ENCODE peak calls at places on chromosomes 3 and 15, in four cellular contexts. S is Peyer's patch, K is neural progenitor cell, Q is DND-41. X is an unnamed sample. For H3K36me3, the result is how much of the 10 kb centered on the place peaks cover.

GRCh38 chr15:100254694-100255093 is 87.1 kb downstream of the ADAMTS17 start:
- DNase-seq in S (peak), K (no peak), Q (no peak), X (no peak)

GRCh38 chr15:87365221-87365620 is 891.3 kb downstream of the NTRK3 start:
- DNase-seq in S (no peak), K (no peak), Q (no peak), X (no peak)

GRCh38 chr3:78846688-78847087 is 921.1 kb downstream of the ROBO1 start:
- DNase-seq in S (no peak), Q (no peak), K (no peak), X (no peak)

GRCh38 chr3:38346584-38347410 is at the start of gene XYLB:
- DNase-seq in K (peak), Q (peak), S (peak), X (peak)

GRCh38 chr3:149009732-149010131 is 18.4 kb downstream of the GYG1 start:
- DNase-seq in K (no peak), S (peak), Q (peak), X (no peak)

GRCh38 chr15:45023659-45024320 is 795 bp downstream of the SORD start:
- DNase-seq in S (no peak), K (peak), Q (peak), X (no peak)

GRCh38 chr3:31361391-31362273 is 171.1 kb upstream of the STT3B start:
- DNase-seq in Q (no peak), S (no peak), K (peak), X (no peak)

GRCh38 chr3:49386056-49386756 is 25.6 kb downstream of the RHOA start:
- DNase-seq in Q (no peak), S (no peak), K (no peak), X (no peak)

GRCh38 chr15:80106051-80106450 is 46.6 kb downstream of the ZFAND6 start:
- DNase-seq in Q (no peak), K (no peak), S (no peak), X (no peak)

GRCh38 chr3:115401298-115401697 is 222.0 kb upstream of the GAP43 start:
- DNase-seq in K (no peak), Q (no peak), S (no peak), X (no peak)

GRCh38 chr3:105387122-105387751 is 20.5 kb downstream of the ALCAM start:
- DNase-seq in Q (no peak), S (no peak), K (no peak), X (no peak)

GRCh38 chr3:53821631-53822068 is 24.6 kb downstream of the CHDH start:
- DNase-seq in K (no peak), Q (peak), S (no peak), X (no peak)

GRCh38 chr15:84962975-84963374 is 18.7 kb upstream of the PDE8A start:
- DNase-seq in Q (no peak), S (no peak), K (no peak), X (no peak)

GRCh38 chr3:46923559-46924350 is 46.2 kb downstream of the PTH1R start:
- DNase-seq in Q (peak), K (peak), S (no peak), X (peak)

GRCh38 chr3:144104146-144104545 is 132.5 kb downstream of the DIPK2A start:
- DNase-seq in Q (no peak), S (no peak), K (peak), X (no peak)

GRCh38 chr3:10351013-10351735 is 30.3 kb upstream of the SEC13 start:
- DNase-seq in Q (no peak), S (no peak), K (peak), X (no peak)

GRCh38 chr3:71436337-71436736 is 147.2 kb downstream of the FOXP1 start:
- DNase-seq in Q (no peak), K (no peak), S (no peak), X (no peak)

GRCh38 chr15:43346305-43346704 is 15.9 kb upstream of the LCMT2 start:
- DNase-seq in K (no peak), Q (no peak), S (no peak), X (no peak)

GRCh38 chr3:195237981-195238625 is 32.9 kb downstream of the XXYLT1 start:
- DNase-seq in S (no peak), Q (no peak), K (no peak), X (peak)

GRCh38 chr15:36361351-36361870 is 218.0 kb upstream of the CDIN1 start:
- DNase-seq in Q (no peak), S (no peak), K (no peak), X (no peak)

GRCh38 chr15:69973102-69973714 is 124.5 kb downstream of the TLE3 start:
- DNase-seq in Q (peak), K (peak), S (no peak), X (no peak)

GRCh38 chr3:151445283-151446001 is 15.4 kb downstream of the IGSF10 start:
- DNase-seq in K (no peak), Q (no peak), S (no peak), X (no peak)

GRCh38 chr15:35123743-35124142 is 38.6 kb upstream of the NANOGP8 start:
- DNase-seq in K (no peak), S (no peak), Q (no peak), X (no peak)

GRCh38 chr3:5348229-5348628 is 160.7 kb downstream of the EDEM1 start:
- DNase-seq in Q (no peak), K (no peak), S (no peak), X (no peak)

GRCh38 chr3:97917813-97918536 is 54.3 kb downstream of the RIOX2 start:
- DNase-seq in Q (no peak), K (no peak), S (no peak), X (no peak)

GRCh38 chr3:51962854-51963530 is 4.3 kb downstream of the PCBP4 start:
- DNase-seq in S (no peak), K (no peak), Q (no peak), X (no peak)

DNA sequence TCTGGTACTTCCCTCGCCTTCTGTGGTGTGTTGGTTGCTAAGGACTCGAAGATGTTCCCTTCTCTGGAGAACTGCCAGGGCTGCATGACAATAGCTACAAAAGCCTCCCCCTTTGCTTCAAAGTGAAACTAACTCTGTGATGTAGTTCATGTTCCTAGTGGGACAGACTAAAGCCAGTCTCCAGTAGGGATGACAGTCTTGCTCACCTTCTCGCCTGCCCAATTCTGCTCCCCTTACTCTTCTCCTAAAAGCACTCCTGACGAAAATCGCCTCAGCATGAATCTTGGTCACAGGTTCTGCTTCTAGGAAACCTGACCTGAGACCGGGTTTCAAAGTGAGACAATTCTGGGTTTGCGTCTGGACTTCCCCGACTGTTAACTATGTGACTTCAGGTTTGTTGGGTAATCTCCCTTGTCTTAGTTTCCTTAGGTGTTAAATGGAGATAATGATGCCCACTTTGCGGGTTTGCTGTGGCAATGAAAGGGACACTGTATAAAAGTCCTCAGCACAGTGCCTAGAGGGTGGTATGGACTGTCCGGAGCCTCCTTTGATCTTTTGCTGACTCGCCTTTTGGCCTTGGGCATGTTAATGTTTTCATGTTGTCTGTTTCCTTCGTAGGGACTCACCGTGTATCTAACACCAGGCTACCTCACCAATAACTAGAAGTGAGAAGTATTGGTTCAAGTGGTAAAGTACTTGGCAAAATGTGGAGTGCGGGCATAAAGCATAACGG is 24.9 kb upstream of the THRB start:
- DNase-seq in Q (no peak), S (no peak), K (peak), X (no peak)
- H3K4me3 ChIP-seq in Q (no peak), S (no peak), K (no peak), X (no peak)

GRCh38 chr3:100913870-100914654 is 79.2 kb downstream of the ABI3BP start:
- DNase-seq in Q (no peak), K (peak), S (no peak), X (no peak)
- H3K27ac ChIP-seq in Q (no peak), K (no peak), S (no peak), X (no peak)

GRCh38 chr15:89814112-89814742 is 425 bp downstream of the ANPEP start:
- DNase-seq in K (peak), S (no peak), Q (no peak), X (no peak)

GRCh38 chr15:89812126-89812846 is 2.4 kb downstream of the ANPEP start:
- DNase-seq in Q (no peak), S (no peak), K (no peak), X (no peak)

GRCh38 chr15:89813381-89814111 is 1.1 kb downstream of the ANPEP start:
- DNase-seq in K (no peak), S (no peak), Q (no peak), X (no peak)

GRCh38 chr15:89810837-89811236 is 3.8 kb downstream of the ANPEP start:
- DNase-seq in K (no peak), Q (no peak), S (no peak), X (no peak)

GRCh38 chr15:89812847-89813320 is 1.8 kb downstream of the ANPEP start:
- DNase-seq in Q (no peak), S (no peak), K (no peak), X (no peak)
- H3K36me3 ChIP-seq in Q (under half), S (under half), K (under half), X (under half)

GRCh38 chr3:87793322-87793877 is 265.4 kb downstream of the CGGBP1 start:
- DNase-seq in Q (no peak), S (no peak), K (peak), X (no peak)
- H3K4me3 ChIP-seq in Q (no peak), S (peak), K (peak), X (peak)

X was measured in upper lobe of right lung.